ENCODE peak calls at places on chromosomes 3 and 15, in ten cellular contexts. Z is sigmoid colon, C is cardiac muscle cell, H is fibroblast of mammary gland, Q is choroid plexus epithelial cell, G is RWPE2, P is neural crest cell, L is breast epithelium, W is brain microvascular endothelial cell, R is testis. J is an unnamed sample.
A peak's percentile ranks its signal among the peaks of the same experiment; 100 is the strongest.

GRCh38 chr3:146646251-146646650 is 41.1 kb upstream of the PLSCR5 start:
- DNase-seq in Z (no peak), C (no peak), H (no peak), Q (peak; percentile 77), G (no peak), P (no peak), L (no peak), W (no peak), R (no peak), J (no peak)

GRCh38 chr15:59274126-59274970 is 67.7 kb downstream of the LDHAL6B start:
- DNase-seq in Z (no peak), C (peak; percentile 70), H (peak; percentile 62), Q (peak; percentile 56), G (no peak), P (no peak), L (no peak), W (peak; percentile 59), R (no peak), J (no peak)

GRCh38 chr15:70196314-70197291 is 98.9 kb upstream of the TLE3 start:
- DNase-seq in Z (peak; percentile 80), C (peak; percentile 97), H (peak; percentile 73), Q (peak; percentile 96), G (peak; percentile 100), P (no peak), L (peak; percentile 88), W (peak; percentile 91), R (peak; percentile 43), J (peak; percentile 37)

GRCh38 chr15:69718445-69718844 is 265.8 kb downstream of the RPLP1 start:
- DNase-seq in Z (no peak), C (no peak), H (no peak), Q (no peak), G (no peak), P (no peak), L (no peak), W (no peak), R (no peak), J (no peak)

GRCh38 chr3:50010959-50011358 is 71.0 kb downstream of the RBM6 start:
- DNase-seq in Z (no peak), C (no peak), H (peak; percentile 43), Q (no peak), G (no peak), P (no peak), L (no peak), W (peak; percentile 27), R (no peak), J (no peak)

GRCh38 chr3:177731644-177732268 is 534.5 kb upstream of the TBL1XR1 start:
- DNase-seq in Z (no peak), C (peak; percentile 54), H (peak; percentile 81), Q (peak; percentile 92), G (no peak), P (no peak), L (no peak), W (peak; percentile 72), R (no peak), J (no peak)

GRCh38 chr3:132556467-132557159 is 40.5 kb upstream of the ACKR4 start:
- DNase-seq in Z (peak; percentile 90), C (no peak), H (peak; percentile 83), Q (no peak), G (no peak), P (no peak), L (no peak), W (no peak), R (no peak), J (no peak)

GRCh38 chr15:73921257-73921890 is 4.9 kb upstream of the LOXL1 start:
- DNase-seq in Z (no peak), C (no peak), H (no peak), Q (no peak), G (no peak), P (no peak), L (no peak), W (no peak), R (no peak), J (no peak)

GRCh38 chr15:77904436-77904821 is 173.1 kb downstream of the TBC1D2B start:
- DNase-seq in Z (peak; percentile 52), C (no peak), H (no peak), Q (no peak), G (peak; percentile 59), P (no peak), L (peak; percentile 42), W (no peak), R (no peak), J (no peak)

GRCh38 chr3:190534986-190535385 is 21.1 kb downstream of the IL1RAP start:
- DNase-seq in Z (no peak), C (peak; percentile 34), H (peak; percentile 16), Q (no peak), G (no peak), P (no peak), L (no peak), W (no peak), R (no peak), J (no peak)

GRCh38 chr15:32028921-32029320 is 1.4 kb upstream of the CHRNA7 start:
- DNase-seq in Z (no peak), C (no peak), H (no peak), Q (no peak), G (no peak), P (peak; percentile 51), L (no peak), W (no peak), R (no peak), J (no peak)
- TF ChIP-seq CTCF in Z (no peak), C (no peak), H (no peak), Q (no peak), G (no peak), P (no peak), L (no peak), W (no peak), R (no peak), J (no peak)

GRCh38 chr3:47098910-47099309 is 65.0 kb downstream of the SETD2 start:
- DNase-seq in Z (no peak), C (no peak), H (no peak), Q (no peak), G (no peak), P (no peak), L (no peak), W (no peak), R (no peak), J (no peak)
- TF ChIP-seq CTCF in Z (no peak), C (no peak), H (no peak), Q (no peak), G (no peak), P (no peak), L (no peak), W (no peak), R (no peak), J (no peak)

DNA sequence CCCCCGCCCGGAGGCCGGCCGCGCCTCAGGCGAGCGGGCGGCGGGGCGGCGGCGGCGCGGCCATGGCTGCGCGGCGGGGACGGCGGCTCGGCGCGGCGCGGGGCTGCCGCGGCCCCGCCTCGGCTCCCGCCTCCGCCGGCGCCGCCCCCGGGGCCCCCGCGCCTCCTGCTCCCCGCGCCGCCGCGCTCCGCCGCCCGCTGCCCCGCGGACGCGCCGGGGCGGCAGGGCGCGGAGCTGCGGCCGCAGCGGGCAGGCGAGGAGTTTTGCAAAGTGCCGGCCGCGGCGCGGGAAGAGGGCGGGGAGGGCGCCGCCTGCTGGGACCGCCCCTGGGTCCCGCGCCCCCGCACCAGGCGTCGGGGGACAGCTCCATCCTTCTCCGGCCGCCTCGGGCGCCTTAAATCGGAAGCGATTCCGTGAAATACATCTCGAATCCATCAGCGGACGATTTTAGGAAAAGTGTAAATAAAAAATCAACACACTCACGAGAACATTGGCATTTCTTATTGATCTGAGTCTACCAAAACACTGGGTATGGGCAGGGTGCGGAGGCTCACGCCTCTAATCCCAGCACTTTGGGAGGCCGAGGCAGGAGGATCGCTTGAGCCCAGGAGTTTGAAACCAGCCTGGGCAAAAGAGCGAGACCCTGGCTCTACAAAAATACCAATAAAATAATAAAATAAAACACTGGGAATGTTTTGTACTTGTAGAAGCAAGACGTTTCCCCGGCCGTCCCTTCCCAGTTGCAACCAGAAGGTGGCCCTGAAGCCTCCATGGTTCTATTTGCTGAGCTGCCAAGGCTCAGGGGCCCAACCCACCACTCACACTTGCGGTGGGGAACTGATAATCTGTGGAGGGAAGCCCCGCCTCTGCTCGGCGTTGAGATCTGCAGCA is 136.9 kb downstream of the NUP210 start:
- DNase-seq in Z (peak; percentile 58), C (no peak), H (no peak), Q (no peak), G (peak; percentile 15), P (no peak), L (no peak), W (no peak), R (peak; percentile 74), J (no peak)
- TF ChIP-seq CTCF in Z (no peak), C (peak; percentile 29), H (no peak), Q (peak; percentile 17), G (peak; percentile 7), P (peak; percentile 47), L (no peak), W (peak; percentile 26), R (no peak), J (no peak)

GRCh38 chr3:27607370-27607769 is 114.8 kb downstream of the EOMES start:
- DNase-seq in Z (no peak), C (peak; percentile 48), H (peak; percentile 58), Q (peak; percentile 64), G (no peak), P (no peak), L (no peak), W (no peak), R (no peak), J (no peak)
- TF ChIP-seq CTCF in Z (no peak), C (no peak), H (no peak), Q (no peak), G (no peak), P (no peak), L (no peak), W (no peak), R (no peak), J (no peak)